ENCODE peak calls at places on chromosome 20, in four cellular contexts. Y is HS-5, H is T-helper 1 cell, J is A172. K is an unnamed sample.
A peak's percentile ranks its signal among the peaks of the same experiment; 100 is the strongest.

GRCh38 chr20:57697540-57697939 is 12.3 kb downstream of the PMEPA1 start:
- DNase-seq in Y (no peak), H (no peak), J (peak; percentile 36), K (no peak)

GRCh38 chr20:63273635-63274380 is 1.2 kb downstream of the ARFGAP1 start:
- DNase-seq in Y (peak; percentile 74), H (no peak), J (peak; percentile 88), K (no peak)

GRCh38 chr20:41178904-41179432 is 41.6 kb downstream of the PLCG1 start:
- DNase-seq in Y (no peak), H (no peak), J (no peak), K (peak; percentile 69)

GRCh38 chr20:41316009-41316408 is 1.5 kb downstream of the ZHX3 start:
- DNase-seq in Y (no peak), H (no peak), J (no peak), K (no peak)

GRCh38 chr20:53934421-53935352 is 135.7 kb downstream of the BCAS1 start:
- DNase-seq in Y (peak; percentile 99), H (peak; percentile 49), J (peak; percentile 89), K (no peak)

GRCh38 chr20:2093200-2093781 is 8.3 kb upstream of the STK35 start:
- DNase-seq in Y (no peak), H (peak; percentile 12), J (peak; percentile 26), K (no peak)

GRCh38 chr20:17345321-17345720 is 118.5 kb downstream of the PCSK2 start:
- DNase-seq in Y (peak; percentile 2), H (no peak), J (no peak), K (no peak)

GRCh38 chr20:50057409-50058053 is 55.4 kb downstream of the UBE2V1 start:
- DNase-seq in Y (no peak), H (no peak), J (no peak), K (no peak)

GRCh38 chr20:25065044-25065624 is 7.2 kb upstream of the ACSS1 start:
- DNase-seq in Y (no peak), H (no peak), J (no peak), K (no peak)

GRCh38 chr20:55160996-55161395 is 685.6 kb downstream of the DOK5 start:
- DNase-seq in Y (peak; percentile 88), H (no peak), J (peak; percentile 99), K (no peak)

GRCh38 chr20:57435498-57436222 is 44.5 kb downstream of the RBM38 start:
- DNase-seq in Y (no peak), H (peak; percentile 16), J (peak; percentile 86), K (peak; percentile 79)

GRCh38 chr20:7608246-7608645 is 332.0 kb downstream of the HAO1 start:
- DNase-seq in Y (no peak), H (no peak), J (no peak), K (no peak)

GRCh38 chr20:21653628-21654027 is 51.8 kb upstream of the PAX1 start:
- DNase-seq in Y (no peak), H (no peak), J (no peak), K (no peak)

GRCh38 chr20:32685541-32686529 is 12.1 kb upstream of the C20orf203 start:
- DNase-seq in Y (peak; percentile 96), H (no peak), J (peak; percentile 68), K (no peak)